ENCODE peak calls at places on chromosomes 16 and 17, in ten cellular contexts. One of them, this sample, is unnamed.

GRCh38 chr17:39809221-39809620 is 54.9 kb downstream of the IKZF3 start:
- DNase-seq in heart right ventricle: no peak
- DNase-seq in NT2/D1: no peak
- DNase-seq in endodermal cell: no peak
- DNase-seq in kidney tubule cell: no peak
- DNase-seq in CD4-positive, CD25-positive, alpha-beta regulatory T cell: no peak
- DNase-seq in left colon: no peak
- DNase-seq in B cell: no peak
- DNase-seq in AG10803: no peak
- DNase-seq in SW480: no peak
- DNase-seq in this sample: no peak

GRCh38 chr17:17134051-17134951 is 71.8 kb downstream of the PLD6 start:
- DNase-seq in NT2/D1: no peak
- DNase-seq in B cell: no peak
- DNase-seq in left colon: no peak
- DNase-seq in CD4-positive, CD25-positive, alpha-beta regulatory T cell: no peak
- DNase-seq in endodermal cell: no peak
- DNase-seq in SW480: no peak
- DNase-seq in heart right ventricle: peak
- DNase-seq in AG10803: no peak
- DNase-seq in kidney tubule cell: no peak
- DNase-seq in this sample: no peak

GRCh38 chr17:29596811-29597210 is 3.9 kb downstream of the ANKRD13B start:
- DNase-seq in left colon: no peak
- DNase-seq in endodermal cell: peak
- DNase-seq in heart right ventricle: no peak
- DNase-seq in SW480: no peak
- DNase-seq in B cell: no peak
- DNase-seq in kidney tubule cell: no peak
- DNase-seq in NT2/D1: no peak
- DNase-seq in AG10803: no peak
- DNase-seq in CD4-positive, CD25-positive, alpha-beta regulatory T cell: no peak
- DNase-seq in this sample: no peak

GRCh38 chr16:64419832-64420231 is 702.0 kb downstream of the CDH11 start:
- DNase-seq in endodermal cell: no peak
- DNase-seq in heart right ventricle: no peak
- DNase-seq in left colon: no peak
- DNase-seq in B cell: no peak
- DNase-seq in AG10803: no peak
- DNase-seq in CD4-positive, CD25-positive, alpha-beta regulatory T cell: no peak
- DNase-seq in kidney tubule cell: no peak
- DNase-seq in SW480: no peak
- DNase-seq in NT2/D1: no peak
- DNase-seq in this sample: no peak

GRCh38 chr16:70725912-70726828 is 40.3 kb upstream of the MTSS2 start:
- DNase-seq in SW480: no peak
- DNase-seq in left colon: peak
- DNase-seq in kidney tubule cell: no peak
- DNase-seq in NT2/D1: no peak
- DNase-seq in B cell: no peak
- DNase-seq in CD4-positive, CD25-positive, alpha-beta regulatory T cell: no peak
- DNase-seq in endodermal cell: no peak
- DNase-seq in heart right ventricle: peak
- DNase-seq in AG10803: no peak
- DNase-seq in this sample: no peak

GRCh38 chr17:59897090-59897489 is 4.2 kb downstream of the RPS6KB1 start:
- DNase-seq in endodermal cell: no peak
- DNase-seq in CD4-positive, CD25-positive, alpha-beta regulatory T cell: no peak
- DNase-seq in SW480: no peak
- DNase-seq in kidney tubule cell: no peak
- DNase-seq in heart right ventricle: no peak
- DNase-seq in left colon: no peak
- DNase-seq in B cell: no peak
- DNase-seq in NT2/D1: no peak
- DNase-seq in AG10803: peak
- DNase-seq in this sample: no peak

GRCh38 chr17:39235555-39236221 is 9.9 kb upstream of the STAC2 start:
- DNase-seq in kidney tubule cell: peak
- DNase-seq in NT2/D1: peak
- DNase-seq in AG10803: peak
- DNase-seq in heart right ventricle: no peak
- DNase-seq in left colon: no peak
- DNase-seq in endodermal cell: peak
- DNase-seq in SW480: peak
- DNase-seq in B cell: peak
- DNase-seq in CD4-positive, CD25-positive, alpha-beta regulatory T cell: peak
- DNase-seq in this sample: peak

GRCh38 chr16:67234180-67234597 is 7.3 kb downstream of the TMEM208 start:
- DNase-seq in heart right ventricle: no peak
- DNase-seq in NT2/D1: no peak
- DNase-seq in AG10803: no peak
- DNase-seq in left colon: no peak
- DNase-seq in B cell: no peak
- DNase-seq in CD4-positive, CD25-positive, alpha-beta regulatory T cell: no peak
- DNase-seq in endodermal cell: peak
- DNase-seq in kidney tubule cell: no peak
- DNase-seq in SW480: no peak
- DNase-seq in this sample: no peak

GRCh38 chr17:39701012-39701783 is 1.3 kb downstream of the ERBB2 start:
- DNase-seq in SW480: no peak
- DNase-seq in NT2/D1: no peak
- DNase-seq in B cell: no peak
- DNase-seq in CD4-positive, CD25-positive, alpha-beta regulatory T cell: no peak
- DNase-seq in AG10803: no peak
- DNase-seq in heart right ventricle: no peak
- DNase-seq in endodermal cell: no peak
- DNase-seq in left colon: peak
- DNase-seq in kidney tubule cell: peak
- DNase-seq in this sample: no peak

GRCh38 chr16:48636521-48636920 is 26.5 kb upstream of the N4BP1 start:
- DNase-seq in NT2/D1: no peak
- DNase-seq in AG10803: no peak
- DNase-seq in endodermal cell: no peak
- DNase-seq in kidney tubule cell: no peak
- DNase-seq in CD4-positive, CD25-positive, alpha-beta regulatory T cell: no peak
- DNase-seq in left colon: no peak
- DNase-seq in heart right ventricle: no peak
- DNase-seq in B cell: no peak
- DNase-seq in SW480: no peak
- DNase-seq in this sample: no peak

GRCh38 chr17:7496470-7497227 is 12.5 kb downstream of the POLR2A start:
- DNase-seq in endodermal cell: no peak
- DNase-seq in heart right ventricle: no peak
- DNase-seq in SW480: no peak
- DNase-seq in kidney tubule cell: no peak
- DNase-seq in B cell: no peak
- DNase-seq in AG10803: no peak
- DNase-seq in CD4-positive, CD25-positive, alpha-beta regulatory T cell: no peak
- DNase-seq in left colon: no peak
- DNase-seq in NT2/D1: no peak
- DNase-seq in this sample: no peak

GRCh38 chr17:80894439-80894721 is 97.3 kb upstream of the CHMP6 start:
- DNase-seq in heart right ventricle: no peak
- DNase-seq in AG10803: no peak
- DNase-seq in SW480: no peak
- DNase-seq in left colon: no peak
- DNase-seq in endodermal cell: no peak
- DNase-seq in B cell: no peak
- DNase-seq in CD4-positive, CD25-positive, alpha-beta regulatory T cell: no peak
- DNase-seq in NT2/D1: no peak
- DNase-seq in kidney tubule cell: no peak
- DNase-seq in this sample: no peak